ENCODE peak calls at places on chromosome 9, in eight cellular contexts. I is stimulated activated CD8-positive, alpha-beta memory T cell treated with anti-CD3 and anti-CD28 coated beads, Interleukin-4, amount 100 ng/mL, for 4 hours; H is activated CD8-positive, alpha-beta memory T cell treated with anti-CD3 and anti-CD28 coated beads, Interleukin-2, amount 50 U/mL, for 4 hours; R is dorsolateral prefrontal cortex; D is SHP77; Z is T1000; L is hepatocyte; W is neuronal stem cell. N is an unnamed sample.
A peak's percentile ranks its signal among the peaks of the same experiment; 100 is the strongest.

GRCh38 chr9:99660191-99660636 is 161.5 kb upstream of the NR4A3 start:
- DNase-seq in I (no peak), Z (no peak), L (no peak), R (peak; percentile 41), H (no peak), W (no peak), D (no peak), N (no peak)

GRCh38 chr9:2228132-2228531 is 213.0 kb downstream of the SMARCA2 start:
- DNase-seq in I (no peak), D (no peak), H (no peak), W (peak; percentile 17), Z (no peak), L (peak; percentile 31), R (peak; percentile 45), N (no peak)

GRCh38 chr9:133918123-133918813 is 73.9 kb downstream of the VAV2 start:
- DNase-seq in H (no peak), Z (no peak), R (peak; percentile 60), W (no peak), L (no peak), D (no peak), I (no peak), N (no peak)

GRCh38 chr9:124322618-124323432 is 65.1 kb downstream of the NEK6 start:
- DNase-seq in R (no peak), L (no peak), D (no peak), W (no peak), I (no peak), Z (no peak), H (no peak), N (no peak)

GRCh38 chr9:108565651-108566378 is 290.0 kb downstream of the ACTL7B start:
- DNase-seq in W (peak; percentile 75), D (peak; percentile 84), L (peak; percentile 92), I (no peak), R (peak; percentile 38), Z (peak; percentile 35), H (no peak), N (peak; percentile 80)

GRCh38 chr9:5799314-5799713 is 33.6 kb downstream of the ERMP1 start:
- DNase-seq in D (no peak), Z (no peak), W (no peak), H (no peak), R (no peak), I (no peak), L (peak; percentile 67), N (no peak)

GRCh38 chr9:84371737-84372136 is 31.2 kb upstream of the SLC28A3 start:
- DNase-seq in L (peak; percentile 54), D (no peak), W (no peak), Z (peak; percentile 30), H (no peak), I (no peak), R (no peak), N (peak; percentile 14)

GRCh38 chr9:110444911-110445310 is 107.2 kb upstream of the TXNDC8 start:
- DNase-seq in R (no peak), I (no peak), W (no peak), Z (no peak), H (no peak), D (no peak), L (no peak), N (no peak)

GRCh38 chr9:95907794-95908193 is 32.3 kb downstream of the ERCC6L2 start:
- DNase-seq in R (no peak), D (no peak), W (no peak), I (no peak), L (no peak), Z (no peak), H (no peak), N (no peak)

GRCh38 chr9:82987370-82987769 is 75.6 kb downstream of the RASEF start:
- DNase-seq in D (no peak), I (no peak), R (no peak), H (no peak), Z (no peak), L (peak; percentile 24), W (no peak), N (no peak)

GRCh38 chr9:131734165-131734610 is 5.7 kb downstream of the RAPGEF1 start:
- DNase-seq in Z (peak; percentile 35), D (peak; percentile 55), L (peak; percentile 43), H (peak; percentile 31), W (no peak), R (no peak), I (no peak), N (peak; percentile 30)

GRCh38 chr9:93128011-93128714 is 5.9 kb downstream of the NINJ1 start:
- DNase-seq in I (no peak), Z (no peak), W (no peak), H (no peak), R (no peak), D (no peak), L (peak; percentile 4), N (no peak)

GRCh38 chr9:126611592-126612328 is 2.0 kb upstream of the LMX1B start:
- DNase-seq in Z (no peak), W (no peak), H (peak; percentile 75), D (peak; percentile 62), I (peak; percentile 37), L (peak; percentile 89), R (peak; percentile 65), N (no peak)

GRCh38 chr9:99433555-99433954 is 211.5 kb downstream of the SEC61B start:
- DNase-seq in Z (peak; percentile 49), W (no peak), I (peak; percentile 9), D (no peak), R (no peak), H (peak; percentile 45), L (peak; percentile 78), N (peak; percentile 61)

GRCh38 chr9:135552698-135553161 is 6.8 kb downstream of the OBP2A start:
- DNase-seq in H (no peak), R (peak; percentile 18), W (no peak), I (no peak), D (no peak), Z (no peak), L (no peak), N (no peak)

GRCh38 chr9:32552172-32552872 is at the start of the genes SMIM27 and TOPORS:
- DNase-seq in R (peak; percentile 89), D (peak; percentile 75), I (peak; percentile 71), L (peak; percentile 97), W (peak; percentile 78), H (peak; percentile 95), Z (peak; percentile 57), N (peak; percentile 86)

GRCh38 chr9:111356567-111357244 is 26.7 kb upstream of the OR2K2 start:
- DNase-seq in I (no peak), R (no peak), D (no peak), H (no peak), W (no peak), Z (peak; percentile 43), L (peak; percentile 37), N (peak; percentile 47)

GRCh38 chr9:129665008-129665771 is at the start of gene PRRX2:
- DNase-seq in H (peak; percentile 39), R (no peak), L (peak; percentile 77), Z (no peak), W (peak; percentile 55), D (no peak), I (no peak), N (no peak)

GRCh38 chr9:92740446-92740961 is 24.1 kb downstream of the BICD2 start:
- DNase-seq in D (no peak), W (no peak), I (no peak), R (no peak), H (no peak), L (no peak), Z (no peak), N (no peak)

GRCh38 chr9:84294551-84294950 is 46.0 kb downstream of the SLC28A3 start:
- DNase-seq in W (no peak), Z (no peak), D (no peak), I (no peak), L (no peak), R (no peak), H (no peak), N (no peak)

GRCh38 chr9:130682490-130683121 is 11.0 kb upstream of the EXOSC2 start:
- DNase-seq in D (peak; percentile 64), W (no peak), H (peak; percentile 62), L (peak; percentile 89), R (peak; percentile 89), I (peak; percentile 21), Z (peak; percentile 43), N (no peak)

GRCh38 chr9:22005700-22006605 is 3.2 kb downstream of the CDKN2B start:
- DNase-seq in H (no peak), W (no peak), D (no peak), R (no peak), Z (no peak), I (no peak), L (peak; percentile 22), N (no peak)

GRCh38 chr9:133717113-133718031 is 20.8 kb downstream of the SARDH start:
- DNase-seq in L (no peak), H (no peak), R (no peak), D (no peak), Z (no peak), I (no peak), W (no peak), N (no peak)